ENCODE peak calls at places on chromosomes 2 and 18, in four cellular contexts. One of them, this sample, is unnamed.

GRCh38 chr2:233026211-233026813 is 6.2 kb upstream of the NEU2 start:
- DNase-seq in GM12878: no peak
- DNase-seq in NT2/D1: no peak
- DNase-seq in H1: no peak
- DNase-seq in this sample: no peak

GRCh38 chr2:159903404-159904126 is 105.6 kb upstream of the CD302 start:
- DNase-seq in H1: no peak
- DNase-seq in GM12878: no peak
- DNase-seq in NT2/D1: no peak
- DNase-seq in this sample: no peak

GRCh38 chr2:105261061-105261460 is 19.5 kb downstream of the GPR45 start:
- DNase-seq in H1: no peak
- DNase-seq in NT2/D1: no peak
- DNase-seq in GM12878: no peak
- DNase-seq in this sample: no peak

GRCh38 chr2:81060971-81061370 is 756.4 kb upstream of the LRRTM1 start:
- DNase-seq in NT2/D1: no peak
- DNase-seq in GM12878: no peak
- DNase-seq in H1: no peak
- DNase-seq in this sample: no peak

GRCh38 chr2:48530033-48530804 is at the start of gene STON1:
- DNase-seq in H1: no peak
- DNase-seq in GM12878: no peak
- DNase-seq in NT2/D1: no peak
- DNase-seq in this sample: peak

GRCh38 chr2:112257575-112257974 is 2.7 kb upstream of the ZC3H8 start:
- DNase-seq in GM12878: no peak
- DNase-seq in H1: no peak
- DNase-seq in NT2/D1: no peak
- DNase-seq in this sample: no peak

GRCh38 chr2:113178891-113179290 is 5.1 kb downstream of the PSD4 start:
- DNase-seq in NT2/D1: no peak
- DNase-seq in GM12878: no peak
- DNase-seq in H1: no peak
- DNase-seq in this sample: no peak

GRCh38 chr2:37376421-37377186 is 32.2 kb downstream of the QPCT start:
- DNase-seq in GM12878: peak
- DNase-seq in NT2/D1: no peak
- DNase-seq in H1: no peak
- DNase-seq in this sample: peak

GRCh38 chr2:203476881-203477280 is 58.2 kb downstream of the RAPH1 start:
- DNase-seq in NT2/D1: no peak
- DNase-seq in GM12878: no peak
- DNase-seq in H1: no peak
- DNase-seq in this sample: no peak

GRCh38 chr2:74137651-74138050 is 10.1 kb downstream of the BOLA3 start:
- DNase-seq in NT2/D1: no peak
- DNase-seq in GM12878: no peak
- DNase-seq in H1: no peak
- DNase-seq in this sample: no peak

GRCh38 chr2:128552806-128553551 is 234.3 kb upstream of the HS6ST1 start:
- DNase-seq in H1: no peak
- DNase-seq in NT2/D1: no peak
- DNase-seq in GM12878: no peak
- DNase-seq in this sample: no peak

GRCh38 chr2:187500585-187501359 is 52.7 kb upstream of the CALCRL start:
- DNase-seq in NT2/D1: peak
- DNase-seq in GM12878: no peak
- DNase-seq in H1: no peak
- DNase-seq in this sample: peak

GRCh38 chr2:33412920-33413319 is 63.5 kb upstream of the RASGRP3 start:
- DNase-seq in GM12878: no peak
- DNase-seq in H1: no peak
- DNase-seq in NT2/D1: no peak
- DNase-seq in this sample: peak

GRCh38 chr2:80469428-80469827 is 164.9 kb upstream of the LRRTM1 start:
- DNase-seq in GM12878: no peak
- DNase-seq in H1: no peak
- DNase-seq in NT2/D1: no peak
- DNase-seq in this sample: no peak

GRCh38 chr2:160871096-160871495 is 289.1 kb upstream of the TANK start:
- DNase-seq in NT2/D1: no peak
- DNase-seq in GM12878: no peak
- DNase-seq in H1: no peak
- DNase-seq in this sample: no peak

GRCh38 chr18:7514796-7515440 is 52.2 kb upstream of the PTPRM start:
- DNase-seq in GM12878: no peak
- DNase-seq in NT2/D1: no peak
- DNase-seq in H1: no peak
- DNase-seq in this sample: no peak

GRCh38 chr2:30695749-30696148 is 111.5 kb downstream of the CAPN13 start:
- DNase-seq in NT2/D1: no peak
- DNase-seq in GM12878: no peak
- DNase-seq in H1: no peak
- DNase-seq in this sample: no peak

GRCh38 chr2:10868465-10869314 is 43.0 kb upstream of the KCNF1 start:
- DNase-seq in NT2/D1: no peak
- DNase-seq in H1: no peak
- DNase-seq in GM12878: no peak
- DNase-seq in this sample: no peak

GRCh38 chr2:139000087-139000486 is 219.9 kb upstream of the NXPH2 start:
- DNase-seq in NT2/D1: no peak
- DNase-seq in GM12878: no peak
- DNase-seq in H1: no peak
- DNase-seq in this sample: no peak

GRCh38 chr2:46193855-46194254 is 103.4 kb upstream of the EPAS1 start:
- DNase-seq in H1: no peak
- DNase-seq in NT2/D1: no peak
- DNase-seq in GM12878: no peak
- DNase-seq in this sample: no peak

GRCh38 chr2:152037711-152038110 is 61.1 kb downstream of the CACNB4 start:
- DNase-seq in GM12878: no peak
- DNase-seq in NT2/D1: no peak
- DNase-seq in H1: no peak
- DNase-seq in this sample: no peak

GRCh38 chr2:28658369-28658768 is 93.3 kb upstream of the PPP1CB start:
- DNase-seq in NT2/D1: no peak
- DNase-seq in H1: no peak
- DNase-seq in GM12878: no peak
- DNase-seq in this sample: no peak

GRCh38 chr2:238565031-238565430 is 138.3 kb downstream of the ASB1 start:
- DNase-seq in H1: no peak
- DNase-seq in GM12878: no peak
- DNase-seq in NT2/D1: no peak
- DNase-seq in this sample: no peak

GRCh38 chr2:156125018-156125417 is 207.5 kb downstream of the NR4A2 start:
- DNase-seq in GM12878: no peak
- DNase-seq in NT2/D1: peak
- DNase-seq in H1: peak
- DNase-seq in this sample: no peak

GRCh38 chr2:219798430-219798829 is 171.0 kb downstream of the SLC4A3 start:
- DNase-seq in GM12878: no peak
- DNase-seq in NT2/D1: no peak
- DNase-seq in H1: no peak
- DNase-seq in this sample: no peak

GRCh38 chr2:201257941-201258665 is 2.2 kb upstream of the CASP8 start:
- DNase-seq in NT2/D1: peak
- DNase-seq in H1: no peak
- DNase-seq in GM12878: peak
- DNase-seq in this sample: no peak

GRCh38 chr2:182509-183122 is 81.2 kb downstream of the SH3YL1 start:
- DNase-seq in H1: no peak
- DNase-seq in GM12878: no peak
- DNase-seq in NT2/D1: no peak
- DNase-seq in this sample: no peak

GRCh38 chr18:3451989-3452749 is 2.2 kb downstream of the TGIF1 start:
- DNase-seq in NT2/D1: no peak
- DNase-seq in H1: no peak
- DNase-seq in GM12878: no peak
- DNase-seq in this sample: peak

GRCh38 chr2:69509011-69509749 is 71.9 kb upstream of the NFU1 start:
- DNase-seq in GM12878: no peak
- DNase-seq in NT2/D1: no peak
- DNase-seq in H1: no peak
- DNase-seq in this sample: no peak

GRCh38 chr2:32965523-32966171 is 18.9 kb downstream of the LTBP1 start:
- DNase-seq in GM12878: no peak
- DNase-seq in NT2/D1: no peak
- DNase-seq in H1: no peak
- DNase-seq in this sample: no peak

GRCh38 chr2:85238607-85239006 is 89.2 kb downstream of the TGOLN2 start:
- DNase-seq in NT2/D1: no peak
- DNase-seq in GM12878: no peak
- DNase-seq in H1: no peak
- DNase-seq in this sample: no peak

GRCh38 chr2:129479892-129480291 is 499.6 kb upstream of the RAB6C start:
- DNase-seq in H1: no peak
- DNase-seq in GM12878: no peak
- DNase-seq in NT2/D1: no peak
- DNase-seq in this sample: no peak

GRCh38 chr2:22521620-22522019 is 863.4 kb upstream of the KLHL29 start:
- DNase-seq in NT2/D1: peak
- DNase-seq in GM12878: no peak
- DNase-seq in H1: no peak
- DNase-seq in this sample: no peak

GRCh38 chr2:45675130-45675812 is 23.8 kb downstream of the PRKCE start:
- DNase-seq in NT2/D1: no peak
- DNase-seq in GM12878: no peak
- DNase-seq in H1: no peak
- DNase-seq in this sample: no peak

GRCh38 chr2:160063266-160063665 is 851 bp upstream of the PLA2R1 start:
- DNase-seq in GM12878: no peak
- DNase-seq in H1: no peak
- DNase-seq in NT2/D1: no peak
- DNase-seq in this sample: no peak

GRCh38 chr2:94956797-94957391 is 68.6 kb upstream of the MAL start:
- DNase-seq in H1: no peak
- DNase-seq in NT2/D1: peak
- DNase-seq in GM12878: no peak
- DNase-seq in this sample: peak

GRCh38 chr2:68784849-68785248 is 50.2 kb downstream of the ARHGAP25 start:
- DNase-seq in NT2/D1: no peak
- DNase-seq in GM12878: no peak
- DNase-seq in H1: no peak
- DNase-seq in this sample: no peak

GRCh38 chr2:241195506-241196130 is 7.1 kb downstream of the ANO7 start:
- DNase-seq in NT2/D1: no peak
- DNase-seq in H1: no peak
- DNase-seq in GM12878: no peak
- DNase-seq in this sample: no peak

GRCh38 chr2:241198381-241199282 is 10.2 kb downstream of the ANO7 start:
- DNase-seq in NT2/D1: no peak
- DNase-seq in H1: no peak
- DNase-seq in GM12878: no peak
- DNase-seq in this sample: no peak

GRCh38 chr2:241199286-241199685 is 10.8 kb downstream of the ANO7 start:
- DNase-seq in NT2/D1: no peak
- DNase-seq in GM12878: no peak
- DNase-seq in H1: no peak
- DNase-seq in this sample: no peak

GRCh38 chr2:241199897-241200821 is 11.7 kb downstream of the ANO7 start:
- DNase-seq in GM12878: no peak
- DNase-seq in H1: no peak
- DNase-seq in NT2/D1: no peak
- DNase-seq in this sample: no peak

DNA sequence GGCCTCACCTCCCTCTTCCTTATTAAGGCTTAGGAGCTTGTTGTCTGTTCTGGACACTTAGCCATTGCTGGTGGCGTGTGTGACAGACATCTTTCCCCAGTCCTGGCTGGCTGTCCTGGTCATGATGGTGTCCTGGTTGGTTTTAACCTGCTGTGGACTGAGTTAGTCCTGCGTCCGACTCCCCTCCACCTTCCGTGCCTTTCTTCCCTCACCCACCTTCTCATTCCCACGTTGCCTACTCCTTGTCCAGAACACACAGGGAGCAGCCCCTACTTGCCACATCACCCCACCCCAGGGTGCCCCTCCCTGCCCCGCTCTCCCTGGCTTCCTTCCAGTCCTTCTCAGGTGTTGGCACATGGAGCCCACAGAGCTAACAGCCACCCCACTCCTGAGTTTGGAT is 9.5 kb downstream of the ANO7 start:
- DNase-seq in NT2/D1: no peak
- DNase-seq in GM12878: no peak
- DNase-seq in H1: no peak
- DNase-seq in this sample: no peak
- TF ChIP-seq SUZ12 in NT2/D1: no peak
- TF ChIP-seq SUZ12 in GM12878: no peak
- TF ChIP-seq SUZ12 in H1: no peak
- TF ChIP-seq SUZ12 in this sample: no peak

GRCh38 chr18:69790649-69791048 is 157.0 kb downstream of the CD226 start:
- DNase-seq in GM12878: no peak
- DNase-seq in NT2/D1: no peak
- DNase-seq in H1: no peak
- DNase-seq in this sample: no peak

GRCh38 chr18:69789794-69790193 is 157.9 kb downstream of the CD226 start:
- DNase-seq in H1: no peak
- DNase-seq in NT2/D1: no peak
- DNase-seq in GM12878: no peak
- DNase-seq in this sample: no peak

GRCh38 chr18:69786427-69786826 is 161.2 kb downstream of the CD226 start:
- DNase-seq in H1: no peak
- DNase-seq in GM12878: no peak
- DNase-seq in NT2/D1: no peak
- DNase-seq in this sample: no peak

GRCh38 chr18:69785466-69785865 is 162.2 kb downstream of the CD226 start:
- DNase-seq in NT2/D1: no peak
- DNase-seq in H1: no peak
- DNase-seq in GM12878: no peak
- DNase-seq in this sample: no peak

GRCh38 chr18:69787825-69788547 is 159.7 kb downstream of the CD226 start:
- DNase-seq in NT2/D1: no peak
- DNase-seq in GM12878: no peak
- DNase-seq in H1: no peak
- DNase-seq in this sample: no peak
- TF ChIP-seq SUZ12 in NT2/D1: no peak
- TF ChIP-seq SUZ12 in GM12878: no peak
- TF ChIP-seq SUZ12 in H1: no peak
- TF ChIP-seq SUZ12 in this sample: no peak

GRCh38 chr2:39736593-39736992 is 42.5 kb downstream of the THUMPD2 start:
- DNase-seq in GM12878: no peak
- DNase-seq in H1: no peak
- DNase-seq in NT2/D1: no peak
- DNase-seq in this sample: no peak
- TF ChIP-seq SUZ12 in GM12878: no peak
- TF ChIP-seq SUZ12 in H1: no peak
- TF ChIP-seq SUZ12 in NT2/D1: no peak
- TF ChIP-seq SUZ12 in this sample: no peak

DNA sequence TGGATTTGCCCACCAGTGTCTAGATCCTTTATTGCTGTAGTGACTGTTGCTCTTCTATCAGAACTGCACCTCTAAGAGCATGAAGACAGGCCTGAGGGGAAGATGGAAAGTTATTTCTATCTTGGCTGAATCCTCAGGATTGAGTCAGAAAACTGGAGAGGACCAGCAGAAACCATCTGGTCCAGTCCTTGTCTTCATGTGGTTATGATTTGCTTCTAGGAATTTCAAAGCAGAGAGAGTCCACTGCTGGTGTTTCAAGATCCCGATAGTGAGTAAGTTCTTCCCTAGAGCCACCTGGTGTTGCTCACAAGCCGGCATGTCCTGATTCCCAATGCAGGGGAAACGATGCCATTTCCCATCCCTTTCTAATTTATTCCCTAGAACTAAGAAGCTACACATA is 84.2 kb downstream of the NCKAP5 start:
- DNase-seq in NT2/D1: no peak
- DNase-seq in GM12878: no peak
- DNase-seq in H1: no peak
- DNase-seq in this sample: no peak
- TF ChIP-seq SUZ12 in NT2/D1: no peak
- TF ChIP-seq SUZ12 in GM12878: no peak
- TF ChIP-seq SUZ12 in H1: no peak
- TF ChIP-seq SUZ12 in this sample: no peak